ENCODE peak calls at places on chromosomes 2 and 18, in seven cellular contexts. Q is H54; Z is ELR; S is activated CD8-positive, alpha-beta memory T cell treated with anti-CD3 and anti-CD28 coated beads, Interleukin-2, amount 50 U/mL, for 48 hours; M is Caco-2; Y is activated naive CD4-positive, alpha-beta T cell treated with anti-CD3 and anti-CD28 coated beads for 36 hours; E is A549. D is an unnamed sample.

GRCh38 chr2:30655660-30656059 is 151.6 kb downstream of the CAPN13 start:
- DNase-seq in Q (no peak), E (no peak), S (no peak), M (no peak), Z (no peak), Y (no peak), D (no peak)

GRCh38 chr2:168245074-168245825 is 2.1 kb downstream of the STK39 start:
- DNase-seq in S (no peak), Z (peak; percentile 47), M (no peak), Q (no peak), E (no peak), Y (no peak), D (no peak)

GRCh38 chr18:50666536-50666935 is 106.6 kb downstream of the MAPK4 start:
- DNase-seq in S (no peak), Y (no peak), Q (no peak), M (no peak), E (no peak), Z (no peak), D (no peak)

GRCh38 chr2:121722479-121722878 is 14.2 kb downstream of the NIFK start:
- DNase-seq in E (peak; percentile 63), Z (peak; percentile 85), Y (peak; percentile 59), Q (peak; percentile 67), S (no peak), M (no peak), D (no peak)

GRCh38 chr2:208250401-208250800 is 4.5 kb downstream of the IDH1 start:
- DNase-seq in Z (no peak), Y (no peak), E (no peak), Q (no peak), S (no peak), M (no peak), D (no peak)

GRCh38 chr2:96089356-96090180 is 26.8 kb downstream of the ADRA2B start:
- DNase-seq in Z (no peak), Q (no peak), Y (no peak), M (no peak), E (no peak), S (peak; percentile 42), D (no peak)

GRCh38 chr2:121510857-121511256 is 19.8 kb upstream of the RNU4ATAC start:
- DNase-seq in E (no peak), Y (no peak), M (no peak), S (no peak), Z (no peak), Q (no peak), D (no peak)

GRCh38 chr2:1625281-1626001 is 118.9 kb downstream of the PXDN start:
- DNase-seq in S (no peak), Q (peak; percentile 40), M (peak; percentile 64), Y (no peak), E (peak; percentile 40), Z (peak; percentile 69), D (peak; percentile 24)

GRCh38 chr18:3753116-3753515 is 303.1 kb downstream of the TGIF1 start:
- DNase-seq in M (no peak), Z (no peak), Y (no peak), E (no peak), Q (no peak), S (no peak), D (no peak)

GRCh38 chr2:179429060-179429471 is 164.4 kb upstream of the SESTD1 start:
- DNase-seq in E (no peak), Z (no peak), Y (no peak), S (no peak), Q (no peak), M (no peak), D (no peak)

GRCh38 chr2:73823916-73824523 is 4.7 kb upstream of the STAMBP start:
- DNase-seq in Z (peak; percentile 83), S (no peak), Y (peak; percentile 51), M (peak; percentile 64), Q (peak; percentile 37), E (peak; percentile 50), D (peak; percentile 69)

GRCh38 chr2:228786932-228787331 is 484.2 kb downstream of the PID1 start:
- DNase-seq in M (no peak), Y (no peak), E (no peak), S (no peak), Q (no peak), Z (no peak), D (no peak)

GRCh38 chr2:203685081-203685621 is 21.3 kb upstream of the CD28 start:
- DNase-seq in Y (no peak), S (no peak), Q (peak; percentile 32), E (no peak), M (no peak), Z (peak; percentile 92), D (no peak)

GRCh38 chr2:236193026-236193425 is 24.8 kb upstream of the GBX2 start:
- DNase-seq in M (no peak), S (no peak), Z (no peak), Y (no peak), Q (no peak), E (no peak), D (no peak)